ENCODE peak calls at places on chromosomes 6 and 20, in eight cellular contexts. A, B, I, H, Y, G, F and U are unnamed samples. For H3K4me1, the result is how much of the 10 kb centered on the place peaks cover.

GRCh38 chr20:51412991-51413471 is 129.5 kb downstream of the NFATC2 start:
- DNase-seq in H (no peak), A (peak), I (no peak), B (no peak), G (no peak), Y (no peak), F (no peak), U (no peak)

GRCh38 chr6:167153523-167153959 is 4.2 kb downstream of the GPR31 start:
- DNase-seq in A (peak), H (peak), I (no peak), F (peak), G (no peak), Y (peak), B (no peak), U (no peak)

GRCh38 chr6:84601366-84601765 is 163.0 kb downstream of the TBX18 start:
- DNase-seq in A (no peak), Y (no peak), H (no peak), G (no peak), F (no peak), I (no peak), B (no peak), U (no peak)

GRCh38 chr6:20811112-20811746 is 277.0 kb downstream of the CDKAL1 start:
- DNase-seq in I (no peak), Y (no peak), B (no peak), F (no peak), H (no peak), G (no peak), A (peak), U (no peak)

GRCh38 chr6:104682722-104683643 is 176.7 kb downstream of the HACE1 start:
- DNase-seq in G (no peak), F (peak), B (peak), H (no peak), I (peak), A (peak), Y (peak), U (no peak)

GRCh38 chr6:30212865-30213653 is at the start of gene TRIM26:
- DNase-seq in G (peak), Y (peak), B (peak), I (peak), H (peak), F (peak), A (peak), U (peak)

GRCh38 chr20:4088766-4089165 is 73.4 kb upstream of the RNF24 start:
- DNase-seq in F (no peak), Y (no peak), H (no peak), G (no peak), I (no peak), A (no peak), B (no peak), U (no peak)

GRCh38 chr6:114887037-114887436 is 544.2 kb upstream of the HS3ST5 start:
- DNase-seq in B (no peak), Y (no peak), G (no peak), I (no peak), A (no peak), F (no peak), H (no peak), U (no peak)

GRCh38 chr6:107827541-107827940 is 3.4 kb upstream of the SCML4 start:
- DNase-seq in Y (no peak), A (no peak), G (no peak), B (no peak), H (no peak), I (no peak), F (no peak), U (no peak)

GRCh38 chr6:146984251-146984924 is 219.8 kb upstream of the STXBP5 start:
- DNase-seq in F (no peak), B (no peak), G (no peak), I (no peak), H (no peak), A (no peak), Y (no peak), U (no peak)

GRCh38 chr20:4637081-4637797 is 84.5 kb upstream of the PRND start:
- DNase-seq in Y (no peak), A (no peak), B (no peak), H (no peak), G (no peak), F (no peak), I (no peak), U (no peak)

GRCh38 chr20:62929051-62929538 is 2.8 kb upstream of the DIDO1 start:
- DNase-seq in B (peak), Y (peak), A (peak), I (peak), F (peak), H (no peak), G (peak), U (peak)

GRCh38 chr6:85130743-85131142 is 319.1 kb upstream of the NT5E start:
- DNase-seq in I (no peak), G (no peak), Y (no peak), H (no peak), B (no peak), F (no peak), A (no peak), U (no peak)

GRCh38 chr6:15755555-15755954 is 92.7 kb upstream of the DTNBP1 start:
- DNase-seq in I (no peak), G (no peak), F (no peak), Y (no peak), B (no peak), H (no peak), A (no peak), U (no peak)

GRCh38 chr20:61948586-61949362 is 116.9 kb downstream of the TAF4 start:
- DNase-seq in H (no peak), B (no peak), G (peak), I (no peak), A (no peak), F (no peak), Y (no peak), U (no peak)

GRCh38 chr20:62367483-62368302 is 581 bp upstream of the LAMA5 start:
- DNase-seq in I (peak), G (peak), Y (peak), B (no peak), A (peak), H (no peak), F (peak), U (no peak)

GRCh38 chr6:137744877-137745276 is 122.2 kb upstream of the TNFAIP3 start:
- DNase-seq in B (no peak), A (no peak), Y (no peak), G (no peak), H (peak), F (no peak), I (no peak), U (no peak)

GRCh38 chr6:137043710-137044365 is 927 bp downstream of the IL20RA start:
- DNase-seq in Y (no peak), I (peak), F (peak), B (peak), A (peak), H (no peak), G (no peak), U (peak)

GRCh38 chr6:37868447-37868825 is 48.9 kb downstream of the ZFAND3 start:
- DNase-seq in G (no peak), H (no peak), F (no peak), B (no peak), A (no peak), I (no peak), Y (no peak), U (no peak)

GRCh38 chr20:20793570-20793969 is 81.1 kb upstream of the RALGAPA2 start:
- DNase-seq in H (no peak), G (no peak), I (no peak), B (no peak), A (no peak), Y (no peak), F (no peak), U (no peak)

GRCh38 chr6:35436071-35436865 is 15.9 kb upstream of the FANCE start:
- DNase-seq in Y (no peak), G (no peak), A (no peak), B (no peak), F (no peak), H (no peak), I (no peak), U (no peak)

GRCh38 chr6:108622601-108623335 is 62.1 kb downstream of the FOXO3 start:
- DNase-seq in A (peak), G (peak), F (peak), I (no peak), B (no peak), Y (no peak), H (no peak), U (peak)

GRCh38 chr6:40274058-40274457 is 313.1 kb downstream of the LRFN2 start:
- DNase-seq in G (no peak), F (no peak), H (no peak), A (no peak), Y (no peak), I (no peak), B (no peak), U (no peak)

GRCh38 chr6:147586044-147586443 is 77.6 kb downstream of the SAMD5 start:
- DNase-seq in Y (no peak), F (peak), G (no peak), A (peak), B (peak), H (no peak), I (no peak), U (no peak)

GRCh38 chr20:16020971-16021370 is 552.3 kb downstream of the KIF16B start:
- DNase-seq in F (no peak), Y (no peak), B (no peak), A (no peak), H (no peak), G (no peak), I (no peak), U (no peak)

GRCh38 chr6:33286946-33287914 is 1.8 kb downstream of the WDR46 start:
- DNase-seq in F (no peak), I (no peak), B (no peak), H (no peak), A (no peak), Y (no peak), G (no peak), U (no peak)

GRCh38 chr6:29399525-29399924 is 4.1 kb downstream of the OR12D2 start:
- DNase-seq in B (no peak), I (no peak), F (no peak), H (no peak), G (no peak), A (no peak), Y (no peak), U (no peak)

GRCh38 chr6:101878554-101879276 is 485.2 kb downstream of the GRIK2 start:
- DNase-seq in A (no peak), H (no peak), I (no peak), Y (no peak), B (no peak), G (no peak), F (no peak), U (no peak)

GRCh38 chr6:73798592-73798991 is 102.6 kb downstream of the CD109 start:
- DNase-seq in I (no peak), G (peak), H (no peak), F (peak), B (no peak), A (peak), Y (no peak), U (peak)

GRCh38 chr6:35047265-35048011 is 93.7 kb downstream of the TCP11 start:
- DNase-seq in B (no peak), G (peak), F (peak), H (no peak), Y (no peak), A (peak), I (no peak), U (no peak)

DNA sequence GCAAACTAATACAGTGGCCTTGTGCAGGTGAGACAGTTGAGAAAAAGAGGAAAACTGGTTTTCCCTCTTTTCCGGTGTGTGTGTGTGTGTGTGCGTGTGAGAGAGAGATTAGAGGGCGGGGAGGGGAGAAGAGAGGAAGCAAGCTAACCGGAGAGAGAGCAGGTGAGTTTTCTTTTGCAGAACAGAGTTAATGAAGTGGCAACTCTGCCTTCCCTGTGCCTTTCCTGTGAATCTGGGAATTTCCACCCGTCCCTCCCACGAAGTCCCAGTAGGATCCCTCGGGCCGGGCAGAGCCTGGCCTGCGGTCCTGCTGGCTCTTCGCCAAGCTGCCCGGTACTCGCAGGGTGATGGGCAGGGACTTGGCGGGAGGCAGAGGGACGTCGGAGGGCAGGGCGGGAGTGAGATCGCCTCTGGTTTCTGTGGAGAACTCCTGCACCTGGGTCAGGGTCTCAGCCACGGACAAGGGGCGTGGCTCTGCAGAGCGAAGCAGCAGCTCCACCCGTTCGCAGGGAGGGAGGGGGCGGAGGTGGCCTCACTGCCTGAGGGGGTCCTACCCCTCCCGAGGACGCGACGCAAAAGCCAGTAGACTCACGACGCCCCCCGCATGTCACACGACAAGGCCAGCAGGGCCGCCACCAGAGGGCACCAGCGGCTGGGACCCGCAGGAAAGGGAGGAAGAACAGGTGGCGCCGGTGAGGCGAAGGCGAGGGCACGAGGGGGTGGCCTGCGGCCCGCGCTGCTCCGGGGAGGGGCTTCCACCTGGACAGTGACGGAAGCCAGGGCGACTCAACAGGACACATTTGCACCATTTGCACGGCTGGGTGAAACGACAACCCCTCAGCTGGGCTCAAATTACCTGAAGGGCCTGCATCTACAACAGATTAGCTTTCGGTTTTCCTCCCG is 51.2 kb upstream of the RNF182 start:
- DNase-seq in H (peak), F (peak), B (peak), Y (peak), I (peak), G (peak), A (peak), U (peak)
- TF ChIP-seq POLR2A in H (no peak), F (no peak), B (no peak), Y (no peak), I (no peak), G (no peak), A (peak), U (no peak)

GRCh38 chr20:32368930-32369329 is 10.8 kb downstream of the ASXL1 start:
- DNase-seq in F (no peak), A (no peak), G (no peak), H (no peak), I (no peak), Y (no peak), B (no peak), U (no peak)

GRCh38 chr20:32365560-32365959 is 7.4 kb downstream of the ASXL1 start:
- DNase-seq in B (no peak), G (no peak), H (no peak), A (no peak), Y (no peak), F (no peak), I (no peak), U (no peak)

GRCh38 chr20:32370897-32371296 is 12.8 kb downstream of the ASXL1 start:
- DNase-seq in Y (no peak), H (no peak), G (no peak), A (no peak), I (no peak), F (no peak), B (no peak), U (no peak)

GRCh38 chr20:32366380-32366779 is 8.2 kb downstream of the ASXL1 start:
- DNase-seq in H (no peak), F (no peak), Y (no peak), I (no peak), A (no peak), B (no peak), G (no peak), U (no peak)

GRCh38 chr20:32368323-32368722 is 10.2 kb downstream of the ASXL1 start:
- DNase-seq in I (no peak), B (no peak), Y (no peak), G (no peak), A (no peak), F (no peak), H (no peak), U (no peak)
- H3K4me1 ChIP-seq in I (half or more), B (under half), Y (under half), G (half or more), A (half or more), F (under half), H (under half), U (under half)

GRCh38 chr20:35541118-35541782 is 628 bp upstream of the ERGIC3 start:
- DNase-seq in F (no peak), B (no peak), A (no peak), I (no peak), H (no peak), Y (no peak), G (no peak), U (no peak)

GRCh38 chr20:35541783-35542662 is at the start of gene ERGIC3:
- DNase-seq in F (peak), A (peak), G (peak), H (peak), Y (peak), B (peak), I (peak), U (peak)

GRCh38 chr20:35546127-35546526 is 4.2 kb downstream of the ERGIC3 start:
- DNase-seq in H (no peak), I (no peak), A (no peak), B (no peak), F (no peak), Y (no peak), G (no peak), U (no peak)

GRCh38 chr20:35544436-35544835 is 2.6 kb downstream of the ERGIC3 start:
- DNase-seq in H (no peak), F (no peak), B (no peak), Y (no peak), A (no peak), I (no peak), G (no peak), U (no peak)

GRCh38 chr20:35542990-35543389 is 1.1 kb downstream of the ERGIC3 start:
- DNase-seq in G (no peak), H (no peak), B (no peak), A (no peak), Y (no peak), F (no peak), I (no peak), U (no peak)
- H3K4me3 ChIP-seq in G (no peak), H (peak), B (no peak), A (no peak), Y (no peak), F (no peak), I (peak), U (no peak)

GRCh38 chr6:169393753-169394152 is 140.1 kb upstream of the THBS2 start:
- DNase-seq in F (no peak), G (no peak), I (no peak), Y (no peak), H (no peak), A (no peak), B (no peak), U (no peak)

GRCh38 chr6:169387809-169388383 is 134.2 kb upstream of the THBS2 start:
- DNase-seq in B (no peak), G (no peak), A (no peak), I (no peak), F (no peak), H (no peak), Y (no peak), U (no peak)

GRCh38 chr6:169395080-169395805 is 141.6 kb upstream of the THBS2 start:
- DNase-seq in Y (no peak), A (no peak), B (no peak), H (no peak), G (no peak), F (no peak), I (no peak), U (no peak)

GRCh38 chr6:169388767-169389166 is 135.1 kb upstream of the THBS2 start:
- DNase-seq in F (no peak), I (no peak), A (no peak), G (no peak), B (no peak), H (no peak), Y (no peak), U (no peak)

DNA sequence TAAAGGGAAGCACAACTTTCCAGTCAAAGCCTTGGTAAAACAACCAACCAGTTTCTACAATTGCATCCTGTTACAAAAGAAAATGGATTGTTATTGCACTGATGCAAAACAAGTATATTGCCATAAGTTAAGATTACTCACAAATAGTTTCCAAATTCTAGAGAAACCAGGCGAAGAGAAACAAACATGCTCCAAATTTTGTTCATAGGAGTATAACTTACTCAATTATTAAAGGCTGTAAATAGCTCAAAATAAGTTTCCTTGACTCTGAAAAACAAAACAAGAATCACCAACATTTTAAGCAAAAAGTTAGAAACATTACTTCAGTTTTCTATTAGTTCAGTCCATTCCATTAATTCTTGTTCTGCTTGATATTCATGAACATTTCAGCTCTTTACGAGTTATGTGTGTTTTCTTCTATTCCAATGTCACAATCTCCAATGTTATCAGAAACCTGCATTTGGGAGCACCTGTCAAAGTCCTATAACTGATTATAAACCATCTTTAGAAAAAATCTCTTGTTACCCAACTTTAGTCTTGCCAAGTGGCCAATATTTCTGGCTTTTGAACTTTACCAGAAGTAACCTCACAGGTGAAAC is 137.9 kb upstream of the THBS2 start:
- DNase-seq in G (no peak), F (no peak), A (no peak), H (no peak), I (no peak), Y (no peak), B (no peak), U (no peak)
- TF ChIP-seq POLR2A in G (no peak), F (no peak), A (no peak), H (no peak), I (no peak), Y (no peak), B (no peak), U (no peak)